ENCODE peak calls at places on chromosome 22, in ten cellular contexts. One of them, this sample, is unnamed. For H3K4me1, the result is how much of the 10 kb centered on the place peaks cover.

GRCh38 chr22:49532831-49533802 is 294.6 kb downstream of the BRD1 start:
- DNase-seq in endodermal cell: no peak
- DNase-seq in CD4-positive, alpha-beta memory T cell: no peak
- DNase-seq in HCT116: no peak
- DNase-seq in lower lobe of right lung: no peak
- DNase-seq in IMR-90: no peak
- DNase-seq in neuronal stem cell: no peak
- DNase-seq in esophagus squamous epithelium: no peak
- DNase-seq in tibial nerve: no peak
- DNase-seq in heart right ventricle: no peak
- DNase-seq in this sample: no peak

GRCh38 chr22:50252081-50253045 is 1.3 kb upstream of the HDAC10 start:
- DNase-seq in tibial nerve: peak
- DNase-seq in endodermal cell: peak
- DNase-seq in neuronal stem cell: peak
- DNase-seq in HCT116: no peak
- DNase-seq in heart right ventricle: peak
- DNase-seq in lower lobe of right lung: peak
- DNase-seq in IMR-90: peak
- DNase-seq in esophagus squamous epithelium: no peak
- DNase-seq in CD4-positive, alpha-beta memory T cell: peak
- DNase-seq in this sample: peak

GRCh38 chr22:35733036-35733435 is 15.4 kb downstream of the APOL5 start:
- DNase-seq in CD4-positive, alpha-beta memory T cell: no peak
- DNase-seq in endodermal cell: no peak
- DNase-seq in lower lobe of right lung: no peak
- DNase-seq in tibial nerve: no peak
- DNase-seq in esophagus squamous epithelium: no peak
- DNase-seq in IMR-90: no peak
- DNase-seq in heart right ventricle: no peak
- DNase-seq in neuronal stem cell: no peak
- DNase-seq in HCT116: no peak
- DNase-seq in this sample: no peak

GRCh38 chr22:41674941-41675340 is 13.7 kb downstream of the SNU13 start:
- DNase-seq in HCT116: no peak
- DNase-seq in neuronal stem cell: no peak
- DNase-seq in CD4-positive, alpha-beta memory T cell: no peak
- DNase-seq in endodermal cell: no peak
- DNase-seq in lower lobe of right lung: no peak
- DNase-seq in esophagus squamous epithelium: no peak
- DNase-seq in tibial nerve: no peak
- DNase-seq in heart right ventricle: no peak
- DNase-seq in IMR-90: no peak
- DNase-seq in this sample: no peak

GRCh38 chr22:42462016-42462415 is 29.8 kb upstream of the NFAM1 start:
- DNase-seq in tibial nerve: no peak
- DNase-seq in CD4-positive, alpha-beta memory T cell: no peak
- DNase-seq in neuronal stem cell: no peak
- DNase-seq in heart right ventricle: no peak
- DNase-seq in HCT116: no peak
- DNase-seq in IMR-90: no peak
- DNase-seq in lower lobe of right lung: no peak
- DNase-seq in esophagus squamous epithelium: no peak
- DNase-seq in endodermal cell: no peak
- DNase-seq in this sample: no peak

GRCh38 chr22:35324762-35325161 is 25.1 kb downstream of the TOM1 start:
- DNase-seq in heart right ventricle: no peak
- DNase-seq in tibial nerve: no peak
- DNase-seq in lower lobe of right lung: no peak
- DNase-seq in CD4-positive, alpha-beta memory T cell: no peak
- DNase-seq in neuronal stem cell: no peak
- DNase-seq in HCT116: no peak
- DNase-seq in esophagus squamous epithelium: no peak
- DNase-seq in endodermal cell: no peak
- DNase-seq in IMR-90: no peak
- DNase-seq in this sample: no peak

GRCh38 chr22:40224702-40225101 is 47.0 kb downstream of the TNRC6B start:
- DNase-seq in neuronal stem cell: no peak
- DNase-seq in HCT116: no peak
- DNase-seq in endodermal cell: no peak
- DNase-seq in heart right ventricle: no peak
- DNase-seq in esophagus squamous epithelium: no peak
- DNase-seq in IMR-90: peak
- DNase-seq in lower lobe of right lung: no peak
- DNase-seq in CD4-positive, alpha-beta memory T cell: no peak
- DNase-seq in tibial nerve: no peak
- DNase-seq in this sample: no peak

GRCh38 chr22:36077261-36077660 is 48.6 kb upstream of the RBFOX2 start:
- DNase-seq in CD4-positive, alpha-beta memory T cell: no peak
- DNase-seq in esophagus squamous epithelium: no peak
- DNase-seq in heart right ventricle: no peak
- DNase-seq in neuronal stem cell: no peak
- DNase-seq in tibial nerve: no peak
- DNase-seq in IMR-90: peak
- DNase-seq in endodermal cell: no peak
- DNase-seq in HCT116: no peak
- DNase-seq in lower lobe of right lung: no peak
- DNase-seq in this sample: no peak

GRCh38 chr22:31154975-31155374 is 5.0 kb upstream of the RNF185 start:
- DNase-seq in IMR-90: no peak
- DNase-seq in heart right ventricle: no peak
- DNase-seq in tibial nerve: no peak
- DNase-seq in CD4-positive, alpha-beta memory T cell: no peak
- DNase-seq in endodermal cell: no peak
- DNase-seq in esophagus squamous epithelium: no peak
- DNase-seq in lower lobe of right lung: no peak
- DNase-seq in HCT116: no peak
- DNase-seq in neuronal stem cell: no peak
- DNase-seq in this sample: no peak

GRCh38 chr22:28241637-28242290 is 322.7 kb upstream of the PITPNB start:
- DNase-seq in esophagus squamous epithelium: no peak
- DNase-seq in lower lobe of right lung: no peak
- DNase-seq in endodermal cell: no peak
- DNase-seq in IMR-90: no peak
- DNase-seq in neuronal stem cell: no peak
- DNase-seq in HCT116: no peak
- DNase-seq in tibial nerve: no peak
- DNase-seq in heart right ventricle: no peak
- DNase-seq in CD4-positive, alpha-beta memory T cell: no peak
- DNase-seq in this sample: no peak
- H3K4me3 ChIP-seq in esophagus squamous epithelium: no peak
- H3K4me3 ChIP-seq in lower lobe of right lung: no peak
- H3K4me3 ChIP-seq in endodermal cell: no peak
- H3K4me3 ChIP-seq in IMR-90: no peak
- H3K4me3 ChIP-seq in neuronal stem cell: no peak
- H3K4me3 ChIP-seq in HCT116: no peak
- H3K4me3 ChIP-seq in tibial nerve: no peak
- H3K4me3 ChIP-seq in heart right ventricle: no peak
- H3K4me3 ChIP-seq in CD4-positive, alpha-beta memory T cell: no peak
- H3K4me3 ChIP-seq in this sample: no peak

DNA sequence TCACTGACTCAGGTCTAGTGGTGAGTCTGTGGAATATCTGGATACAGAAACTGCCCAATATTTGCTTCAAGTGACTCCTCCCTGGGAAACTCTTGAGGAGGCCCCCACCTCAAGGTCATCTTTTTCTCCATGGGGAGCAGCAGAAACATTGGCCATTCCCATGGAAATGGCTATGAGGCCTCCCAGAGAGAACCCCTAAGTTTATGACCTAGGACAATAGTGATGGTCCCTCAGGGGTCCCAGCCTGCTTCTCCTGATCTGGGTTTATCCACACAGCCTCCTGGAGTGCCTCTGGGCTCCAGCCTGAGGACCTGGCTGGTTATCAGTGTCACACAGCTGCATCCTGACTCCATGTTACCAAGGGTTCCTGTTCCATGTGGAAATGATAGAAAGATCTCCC is 131.2 kb downstream of the ZNF280B start:
- DNase-seq in IMR-90: no peak
- DNase-seq in neuronal stem cell: no peak
- DNase-seq in lower lobe of right lung: no peak
- DNase-seq in heart right ventricle: no peak
- DNase-seq in HCT116: no peak
- DNase-seq in tibial nerve: no peak
- DNase-seq in CD4-positive, alpha-beta memory T cell: no peak
- DNase-seq in esophagus squamous epithelium: no peak
- DNase-seq in endodermal cell: no peak
- DNase-seq in this sample: no peak
- H3K4me1 ChIP-seq in IMR-90: under half
- H3K4me1 ChIP-seq in neuronal stem cell: under half
- H3K4me1 ChIP-seq in lower lobe of right lung: under half
- H3K4me1 ChIP-seq in heart right ventricle: under half
- H3K4me1 ChIP-seq in HCT116: under half
- H3K4me1 ChIP-seq in tibial nerve: under half
- H3K4me1 ChIP-seq in CD4-positive, alpha-beta memory T cell: under half
- H3K4me1 ChIP-seq in esophagus squamous epithelium: under half
- H3K4me1 ChIP-seq in endodermal cell: under half
- H3K4me1 ChIP-seq in this sample: under half

GRCh38 chr22:22930222-22930497 is 42.5 kb downstream of the IGLL5 start:
- DNase-seq in heart right ventricle: no peak
- DNase-seq in CD4-positive, alpha-beta memory T cell: no peak
- DNase-seq in tibial nerve: no peak
- DNase-seq in lower lobe of right lung: no peak
- DNase-seq in neuronal stem cell: no peak
- DNase-seq in esophagus squamous epithelium: no peak
- DNase-seq in endodermal cell: no peak
- DNase-seq in HCT116: no peak
- DNase-seq in IMR-90: no peak
- DNase-seq in this sample: no peak

GRCh38 chr22:22930571-22931556 is 43.2 kb downstream of the IGLL5 start:
- DNase-seq in neuronal stem cell: no peak
- DNase-seq in esophagus squamous epithelium: no peak
- DNase-seq in lower lobe of right lung: no peak
- DNase-seq in IMR-90: no peak
- DNase-seq in tibial nerve: no peak
- DNase-seq in endodermal cell: no peak
- DNase-seq in HCT116: no peak
- DNase-seq in CD4-positive, alpha-beta memory T cell: no peak
- DNase-seq in heart right ventricle: no peak
- DNase-seq in this sample: no peak

GRCh38 chr22:22933100-22933806 is 45.6 kb downstream of the IGLL5 start:
- DNase-seq in CD4-positive, alpha-beta memory T cell: no peak
- DNase-seq in heart right ventricle: no peak
- DNase-seq in endodermal cell: no peak
- DNase-seq in esophagus squamous epithelium: no peak
- DNase-seq in neuronal stem cell: no peak
- DNase-seq in IMR-90: no peak
- DNase-seq in tibial nerve: no peak
- DNase-seq in lower lobe of right lung: peak
- DNase-seq in HCT116: no peak
- DNase-seq in this sample: no peak

GRCh38 chr22:22932512-22932941 is 44.9 kb downstream of the IGLL5 start:
- DNase-seq in lower lobe of right lung: no peak
- DNase-seq in neuronal stem cell: no peak
- DNase-seq in CD4-positive, alpha-beta memory T cell: no peak
- DNase-seq in HCT116: no peak
- DNase-seq in esophagus squamous epithelium: no peak
- DNase-seq in endodermal cell: no peak
- DNase-seq in heart right ventricle: no peak
- DNase-seq in tibial nerve: no peak
- DNase-seq in IMR-90: no peak
- DNase-seq in this sample: no peak

DNA sequence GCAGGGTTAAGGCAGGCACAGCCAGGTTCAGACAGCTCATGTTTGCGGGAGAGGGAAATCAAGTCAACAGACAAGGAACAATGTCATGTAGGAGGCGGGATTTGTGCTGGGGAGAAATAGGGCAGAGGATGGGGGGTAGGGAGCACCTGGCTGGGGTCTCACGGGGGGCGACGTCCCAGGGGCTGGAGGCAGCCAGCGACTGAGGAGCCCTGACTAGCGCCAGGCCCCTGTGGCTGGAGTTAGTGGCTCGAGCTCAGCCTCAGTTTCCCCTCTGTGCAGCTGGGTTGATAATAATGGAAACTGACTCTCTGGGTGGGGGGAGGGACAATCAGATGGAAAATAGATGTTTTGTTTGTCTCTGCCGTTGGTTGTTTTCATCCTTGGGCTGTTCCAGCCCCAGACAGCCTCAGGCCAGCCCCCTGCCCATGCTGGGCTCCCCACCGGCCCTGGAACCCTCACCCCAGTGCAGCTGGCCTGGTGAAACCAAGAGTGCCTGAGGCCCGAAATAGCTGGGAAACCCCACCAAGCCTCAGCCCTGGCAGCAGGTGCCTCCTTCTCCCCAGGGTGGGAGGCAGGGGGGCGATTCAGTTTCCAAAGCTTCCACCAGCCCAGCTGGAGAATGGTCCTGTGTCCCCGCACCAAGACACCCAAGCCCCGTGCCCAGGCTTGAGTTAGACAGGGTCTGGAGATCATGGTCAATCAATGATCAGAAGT is 44.1 kb downstream of the IGLL5 start:
- DNase-seq in lower lobe of right lung: no peak
- DNase-seq in HCT116: no peak
- DNase-seq in CD4-positive, alpha-beta memory T cell: no peak
- DNase-seq in heart right ventricle: no peak
- DNase-seq in tibial nerve: no peak
- DNase-seq in neuronal stem cell: no peak
- DNase-seq in esophagus squamous epithelium: no peak
- DNase-seq in IMR-90: no peak
- DNase-seq in endodermal cell: no peak
- DNase-seq in this sample: no peak
- H3K4me3 ChIP-seq in lower lobe of right lung: no peak
- H3K4me3 ChIP-seq in HCT116: no peak
- H3K4me3 ChIP-seq in CD4-positive, alpha-beta memory T cell: no peak
- H3K4me3 ChIP-seq in heart right ventricle: no peak
- H3K4me3 ChIP-seq in tibial nerve: no peak
- H3K4me3 ChIP-seq in neuronal stem cell: no peak
- H3K4me3 ChIP-seq in esophagus squamous epithelium: no peak
- H3K4me3 ChIP-seq in IMR-90: no peak
- H3K4me3 ChIP-seq in endodermal cell: no peak
- H3K4me3 ChIP-seq in this sample: no peak

DNA sequence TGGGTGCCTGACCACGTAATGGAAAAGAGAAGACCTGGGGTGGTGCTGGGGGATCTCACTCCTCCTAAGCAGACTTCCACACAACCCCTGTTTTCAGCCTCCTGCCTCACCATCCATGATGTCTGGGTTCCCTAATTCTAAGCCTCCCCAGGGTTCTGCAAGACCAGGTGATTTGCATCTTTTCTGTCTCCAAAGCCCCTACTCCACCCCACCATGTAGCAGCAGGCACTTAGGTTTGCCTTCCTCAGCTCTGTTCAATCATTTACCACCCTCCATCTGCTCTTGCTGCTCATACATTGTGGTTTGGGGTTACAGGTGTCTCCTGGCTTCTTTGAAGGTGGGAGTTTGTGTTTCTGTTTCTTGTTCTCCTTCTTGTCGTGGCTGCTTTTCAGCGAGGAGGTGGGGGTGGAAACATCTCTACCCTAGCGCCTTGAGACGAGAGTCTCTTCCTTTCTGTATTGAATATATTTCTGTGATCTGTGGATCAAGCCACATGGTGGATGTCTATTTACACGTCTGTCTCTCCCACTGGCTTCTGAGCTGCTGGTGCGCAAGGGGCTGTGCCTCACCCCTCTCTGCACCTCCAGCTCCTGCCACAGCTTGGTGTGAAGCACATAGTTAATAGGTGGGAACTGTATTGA is 6.6 kb upstream of the SSTR3 start:
- DNase-seq in IMR-90: no peak
- DNase-seq in CD4-positive, alpha-beta memory T cell: peak
- DNase-seq in HCT116: no peak
- DNase-seq in esophagus squamous epithelium: no peak
- DNase-seq in heart right ventricle: no peak
- DNase-seq in lower lobe of right lung: no peak
- DNase-seq in tibial nerve: no peak
- DNase-seq in neuronal stem cell: no peak
- DNase-seq in endodermal cell: no peak
- DNase-seq in this sample: no peak
- H3K4me1 ChIP-seq in IMR-90: under half
- H3K4me1 ChIP-seq in CD4-positive, alpha-beta memory T cell: half or more
- H3K4me1 ChIP-seq in HCT116: under half
- H3K4me1 ChIP-seq in esophagus squamous epithelium: under half
- H3K4me1 ChIP-seq in heart right ventricle: under half
- H3K4me1 ChIP-seq in lower lobe of right lung: under half
- H3K4me1 ChIP-seq in tibial nerve: under half
- H3K4me1 ChIP-seq in neuronal stem cell: under half
- H3K4me1 ChIP-seq in endodermal cell: under half
- H3K4me1 ChIP-seq in this sample: half or more